ENCODE peak calls at places on chromosomes 7 and 10, in seven cellular contexts. One of them, this sample, is unnamed.

GRCh38 chr10:21732067-21732772 is 198.2 kb downstream of the MLLT10 start:
- DNase-seq in tibial artery: no peak
- DNase-seq in heart right ventricle: peak; percentile 49
- DNase-seq in HepG2: peak; percentile 50
- DNase-seq in MM.1S: peak; percentile 45
- DNase-seq in CD4-positive, CD25-positive, alpha-beta regulatory T cell: no peak
- DNase-seq in CD8-positive, alpha-beta T cell: peak; percentile 52
- DNase-seq in this sample: no peak

GRCh38 chr10:85490431-85490830 is 876.2 kb downstream of the GRID1 start:
- DNase-seq in tibial artery: no peak
- DNase-seq in heart right ventricle: no peak
- DNase-seq in HepG2: no peak
- DNase-seq in MM.1S: no peak
- DNase-seq in CD4-positive, CD25-positive, alpha-beta regulatory T cell: no peak
- DNase-seq in CD8-positive, alpha-beta T cell: no peak
- DNase-seq in this sample: no peak

GRCh38 chr7:121366852-121367431 is 29.2 kb downstream of the FAM3C start:
- DNase-seq in tibial artery: no peak
- DNase-seq in heart right ventricle: no peak
- DNase-seq in HepG2: peak; percentile 18
- DNase-seq in MM.1S: peak; percentile 45
- DNase-seq in CD4-positive, CD25-positive, alpha-beta regulatory T cell: peak; percentile 56
- DNase-seq in CD8-positive, alpha-beta T cell: no peak
- DNase-seq in this sample: no peak

GRCh38 chr10:24762966-24763623 is 39.4 kb upstream of the ARHGAP21 start:
- DNase-seq in tibial artery: no peak
- DNase-seq in heart right ventricle: no peak
- DNase-seq in HepG2: peak; percentile 64
- DNase-seq in MM.1S: no peak
- DNase-seq in CD4-positive, CD25-positive, alpha-beta regulatory T cell: no peak
- DNase-seq in CD8-positive, alpha-beta T cell: no peak
- DNase-seq in this sample: no peak

GRCh38 chr7:140596751-140597424 is 43.7 kb downstream of the DENND2A start:
- DNase-seq in tibial artery: no peak
- DNase-seq in heart right ventricle: no peak
- DNase-seq in HepG2: no peak
- DNase-seq in MM.1S: no peak
- DNase-seq in CD4-positive, CD25-positive, alpha-beta regulatory T cell: no peak
- DNase-seq in CD8-positive, alpha-beta T cell: no peak
- DNase-seq in this sample: no peak

GRCh38 chr7:158525648-158526484 is 61.8 kb downstream of the PTPRN2 start:
- DNase-seq in tibial artery: no peak
- DNase-seq in heart right ventricle: no peak
- DNase-seq in HepG2: no peak
- DNase-seq in MM.1S: no peak
- DNase-seq in CD4-positive, CD25-positive, alpha-beta regulatory T cell: no peak
- DNase-seq in CD8-positive, alpha-beta T cell: no peak
- DNase-seq in this sample: no peak

GRCh38 chr10:124180947-124181549 is 87.7 kb upstream of the CHST15 start:
- DNase-seq in tibial artery: no peak
- DNase-seq in heart right ventricle: no peak
- DNase-seq in HepG2: no peak
- DNase-seq in MM.1S: no peak
- DNase-seq in CD4-positive, CD25-positive, alpha-beta regulatory T cell: no peak
- DNase-seq in CD8-positive, alpha-beta T cell: no peak
- DNase-seq in this sample: no peak

GRCh38 chr10:28393956-28394568 is 91.2 kb upstream of the MPP7 start:
- DNase-seq in tibial artery: peak; percentile 54
- DNase-seq in heart right ventricle: peak; percentile 45
- DNase-seq in HepG2: peak; percentile 49
- DNase-seq in MM.1S: peak; percentile 46
- DNase-seq in CD4-positive, CD25-positive, alpha-beta regulatory T cell: peak; percentile 59
- DNase-seq in CD8-positive, alpha-beta T cell: peak; percentile 60
- DNase-seq in this sample: peak; percentile 78

GRCh38 chr10:90435296-90435695 is 422.5 kb downstream of the HTR7 start:
- DNase-seq in tibial artery: no peak
- DNase-seq in heart right ventricle: no peak
- DNase-seq in HepG2: no peak
- DNase-seq in MM.1S: no peak
- DNase-seq in CD4-positive, CD25-positive, alpha-beta regulatory T cell: no peak
- DNase-seq in CD8-positive, alpha-beta T cell: no peak
- DNase-seq in this sample: no peak

GRCh38 chr10:52063159-52063558 is 250.9 kb upstream of the DKK1 start:
- DNase-seq in tibial artery: no peak
- DNase-seq in heart right ventricle: no peak
- DNase-seq in HepG2: no peak
- DNase-seq in MM.1S: no peak
- DNase-seq in CD4-positive, CD25-positive, alpha-beta regulatory T cell: no peak
- DNase-seq in CD8-positive, alpha-beta T cell: no peak
- DNase-seq in this sample: no peak

GRCh38 chr7:44533301-44534055 is 7.7 kb downstream of the NPC1L1 start:
- DNase-seq in tibial artery: no peak
- DNase-seq in heart right ventricle: no peak
- DNase-seq in HepG2: no peak
- DNase-seq in MM.1S: no peak
- DNase-seq in CD4-positive, CD25-positive, alpha-beta regulatory T cell: no peak
- DNase-seq in CD8-positive, alpha-beta T cell: no peak
- DNase-seq in this sample: no peak

DNA sequence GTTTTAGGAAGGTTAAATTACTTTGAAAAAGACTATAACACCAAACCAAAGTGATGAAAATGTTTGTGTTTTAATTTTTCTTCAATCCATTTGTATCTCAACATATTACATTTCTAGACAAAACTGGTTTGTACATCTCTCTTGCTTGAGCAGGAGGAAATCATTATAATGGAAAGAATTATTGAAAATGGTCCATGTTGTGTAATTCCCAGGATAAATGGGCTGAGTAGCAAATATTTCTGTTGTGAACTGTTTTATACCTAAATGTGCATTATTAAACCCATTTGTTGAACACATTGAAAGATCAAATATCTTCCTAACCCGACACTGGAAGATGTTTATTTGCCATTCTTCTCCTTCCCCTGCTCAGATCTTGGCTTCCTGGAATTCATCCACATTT is 14.1 kb upstream of the CDK6 start:
- DNase-seq in tibial artery: no peak
- DNase-seq in heart right ventricle: no peak
- DNase-seq in HepG2: no peak
- DNase-seq in MM.1S: no peak
- DNase-seq in CD4-positive, CD25-positive, alpha-beta regulatory T cell: no peak
- DNase-seq in CD8-positive, alpha-beta T cell: no peak
- DNase-seq in this sample: no peak
- H3K4me1 ChIP-seq in tibial artery: peaks cover 4% of the 10 kb centered on the region
- H3K4me1 ChIP-seq in heart right ventricle: no peaks in the 10 kb centered on the region
- H3K4me1 ChIP-seq in HepG2: peaks cover 32% of the 10 kb centered on the region
- H3K4me1 ChIP-seq in MM.1S: peaks cover 14% of the 10 kb centered on the region
- H3K4me1 ChIP-seq in CD4-positive, CD25-positive, alpha-beta regulatory T cell: no peaks in the 10 kb centered on the region
- H3K4me1 ChIP-seq in CD8-positive, alpha-beta T cell: no peaks in the 10 kb centered on the region
- H3K4me1 ChIP-seq in this sample: no peaks in the 10 kb centered on the region

GRCh38 chr7:101251871-101252659 is 7.2 kb upstream of the FIS1 start:
- DNase-seq in tibial artery: peak; percentile 97
- DNase-seq in heart right ventricle: peak; percentile 99
- DNase-seq in HepG2: peak; percentile 95
- DNase-seq in MM.1S: peak; percentile 99
- DNase-seq in CD4-positive, CD25-positive, alpha-beta regulatory T cell: peak; percentile 97
- DNase-seq in CD8-positive, alpha-beta T cell: peak; percentile 100
- DNase-seq in this sample: peak; percentile 99
- H3K4me1 ChIP-seq in tibial artery: peaks cover 26% of the 10 kb centered on the region
- H3K4me1 ChIP-seq in heart right ventricle: peaks cover 24% of the 10 kb centered on the region
- H3K4me1 ChIP-seq in HepG2: peaks cover 14% of the 10 kb centered on the region
- H3K4me1 ChIP-seq in MM.1S: no peaks in the 10 kb centered on the region
- H3K4me1 ChIP-seq in CD4-positive, CD25-positive, alpha-beta regulatory T cell: peaks cover 22% of the 10 kb centered on the region
- H3K4me1 ChIP-seq in CD8-positive, alpha-beta T cell: peaks cover 17% of the 10 kb centered on the region
- H3K4me1 ChIP-seq in this sample: peaks cover 3% of the 10 kb centered on the region

GRCh38 chr7:116573541-116573940 is 48.7 kb downstream of the CAV1 start:
- DNase-seq in tibial artery: no peak
- DNase-seq in heart right ventricle: no peak
- DNase-seq in HepG2: no peak
- DNase-seq in MM.1S: no peak
- DNase-seq in CD4-positive, CD25-positive, alpha-beta regulatory T cell: no peak
- DNase-seq in CD8-positive, alpha-beta T cell: no peak
- DNase-seq in this sample: no peak
- H3K4me1 ChIP-seq in tibial artery: peaks cover 32% of the 10 kb centered on the region
- H3K4me1 ChIP-seq in heart right ventricle: peaks cover 48% of the 10 kb centered on the region
- H3K4me1 ChIP-seq in HepG2: no peaks in the 10 kb centered on the region
- H3K4me1 ChIP-seq in MM.1S: peaks cover 23% of the 10 kb centered on the region
- H3K4me1 ChIP-seq in CD4-positive, CD25-positive, alpha-beta regulatory T cell: no peaks in the 10 kb centered on the region
- H3K4me1 ChIP-seq in CD8-positive, alpha-beta T cell: no peaks in the 10 kb centered on the region
- H3K4me1 ChIP-seq in this sample: no peaks in the 10 kb centered on the region

DNA sequence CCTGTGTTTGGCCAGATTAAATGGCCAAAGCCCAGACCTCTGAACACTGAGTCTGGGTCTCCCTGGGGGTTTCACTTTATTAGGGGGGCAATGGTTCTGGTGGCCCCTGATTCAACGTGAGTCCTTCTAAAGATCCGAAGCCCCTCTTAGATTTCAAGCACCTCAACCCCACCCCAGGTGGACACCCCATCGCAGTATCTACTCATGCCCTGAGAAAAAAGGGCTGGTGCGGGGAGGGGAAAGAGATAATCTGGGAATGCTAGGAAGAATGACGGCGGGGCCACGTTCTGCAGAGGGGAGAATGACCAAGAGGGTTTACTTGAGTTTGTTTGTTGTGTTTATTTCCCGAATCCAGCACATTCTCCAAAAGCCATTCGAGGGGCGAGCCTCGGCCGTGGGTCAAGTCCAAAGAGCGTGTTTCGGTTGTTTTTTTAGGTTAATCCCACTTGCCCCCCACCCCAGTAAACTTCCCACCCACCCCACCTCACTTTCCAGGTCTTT is 832 bp downstream of the PDLIM1 start:
- DNase-seq in tibial artery: no peak
- DNase-seq in heart right ventricle: no peak
- DNase-seq in HepG2: no peak
- DNase-seq in MM.1S: no peak
- DNase-seq in CD4-positive, CD25-positive, alpha-beta regulatory T cell: no peak
- DNase-seq in CD8-positive, alpha-beta T cell: no peak
- DNase-seq in this sample: no peak
- H3K4me1 ChIP-seq in tibial artery: peaks cover 53% of the 10 kb centered on the region
- H3K4me1 ChIP-seq in heart right ventricle: peaks cover 62% of the 10 kb centered on the region
- H3K4me1 ChIP-seq in HepG2: peaks cover 61% of the 10 kb centered on the region
- H3K4me1 ChIP-seq in MM.1S: peaks cover 49% of the 10 kb centered on the region
- H3K4me1 ChIP-seq in CD4-positive, CD25-positive, alpha-beta regulatory T cell: peaks cover 8% of the 10 kb centered on the region
- H3K4me1 ChIP-seq in CD8-positive, alpha-beta T cell: peaks cover 4% of the 10 kb centered on the region
- H3K4me1 ChIP-seq in this sample: peaks cover 22% of the 10 kb centered on the region

GRCh38 chr7:39592586-39592985 is 26.4 kb downstream of the YAE1 start:
- DNase-seq in tibial artery: no peak
- DNase-seq in heart right ventricle: no peak
- DNase-seq in HepG2: no peak
- DNase-seq in MM.1S: no peak
- DNase-seq in CD4-positive, CD25-positive, alpha-beta regulatory T cell: no peak
- DNase-seq in CD8-positive, alpha-beta T cell: no peak
- DNase-seq in this sample: no peak
- H3K4me1 ChIP-seq in tibial artery: no peaks in the 10 kb centered on the region
- H3K4me1 ChIP-seq in heart right ventricle: peaks cover 21% of the 10 kb centered on the region
- H3K4me1 ChIP-seq in HepG2: no peaks in the 10 kb centered on the region
- H3K4me1 ChIP-seq in MM.1S: peaks cover 20% of the 10 kb centered on the region
- H3K4me1 ChIP-seq in CD4-positive, CD25-positive, alpha-beta regulatory T cell: peaks cover 20% of the 10 kb centered on the region
- H3K4me1 ChIP-seq in CD8-positive, alpha-beta T cell: peaks cover 10% of the 10 kb centered on the region
- H3K4me1 ChIP-seq in this sample: no peaks in the 10 kb centered on the region

GRCh38 chr10:70232155-70232858 is 922 bp downstream of the PPA1 start:
- DNase-seq in tibial artery: no peak
- DNase-seq in heart right ventricle: peak; percentile 56
- DNase-seq in HepG2: peak; percentile 71
- DNase-seq in MM.1S: peak; percentile 39
- DNase-seq in CD4-positive, CD25-positive, alpha-beta regulatory T cell: peak; percentile 28
- DNase-seq in CD8-positive, alpha-beta T cell: peak; percentile 40
- DNase-seq in this sample: peak; percentile 83

GRCh38 chr10:70227548-70228320 is 5.5 kb downstream of the PPA1 start:
- DNase-seq in tibial artery: no peak
- DNase-seq in heart right ventricle: no peak
- DNase-seq in HepG2: peak; percentile 20
- DNase-seq in MM.1S: no peak
- DNase-seq in CD4-positive, CD25-positive, alpha-beta regulatory T cell: no peak
- DNase-seq in CD8-positive, alpha-beta T cell: no peak
- DNase-seq in this sample: peak; percentile 81

GRCh38 chr10:70223728-70224127 is 9.5 kb downstream of the PPA1 start:
- DNase-seq in tibial artery: no peak
- DNase-seq in heart right ventricle: no peak
- DNase-seq in HepG2: no peak
- DNase-seq in MM.1S: no peak
- DNase-seq in CD4-positive, CD25-positive, alpha-beta regulatory T cell: no peak
- DNase-seq in CD8-positive, alpha-beta T cell: no peak
- DNase-seq in this sample: no peak

GRCh38 chr10:70232859-70233108 is 445 bp downstream of the PPA1 start:
- DNase-seq in tibial artery: no peak
- DNase-seq in heart right ventricle: no peak
- DNase-seq in HepG2: no peak
- DNase-seq in MM.1S: no peak
- DNase-seq in CD4-positive, CD25-positive, alpha-beta regulatory T cell: no peak
- DNase-seq in CD8-positive, alpha-beta T cell: no peak
- DNase-seq in this sample: no peak

DNA sequence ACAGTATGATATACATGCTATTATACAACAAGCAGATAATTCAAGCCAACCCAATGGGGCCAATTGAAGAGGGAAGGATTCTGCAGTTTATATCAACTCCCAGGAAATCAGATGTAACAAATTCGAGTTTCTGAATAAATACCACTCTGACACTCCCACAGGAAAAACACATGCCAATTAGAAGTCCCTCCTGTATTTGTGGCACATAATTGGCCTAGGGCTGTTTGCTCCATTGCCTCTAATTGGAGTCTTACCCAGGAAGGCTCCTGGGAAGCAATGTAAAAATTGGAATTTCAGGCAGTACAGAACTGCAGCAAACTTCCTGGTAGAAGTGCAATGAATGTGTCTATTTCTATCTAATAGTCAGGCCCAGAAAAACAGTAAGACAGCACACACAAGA is 4.7 kb downstream of the PPA1 start:
- DNase-seq in tibial artery: no peak
- DNase-seq in heart right ventricle: no peak
- DNase-seq in HepG2: no peak
- DNase-seq in MM.1S: no peak
- DNase-seq in CD4-positive, CD25-positive, alpha-beta regulatory T cell: no peak
- DNase-seq in CD8-positive, alpha-beta T cell: no peak
- DNase-seq in this sample: no peak
- H3K4me1 ChIP-seq in tibial artery: peaks cover 15% of the 10 kb centered on the region
- H3K4me1 ChIP-seq in heart right ventricle: peaks cover 47% of the 10 kb centered on the region
- H3K4me1 ChIP-seq in HepG2: peaks cover 65% of the 10 kb centered on the region
- H3K4me1 ChIP-seq in MM.1S: peaks cover 58% of the 10 kb centered on the region
- H3K4me1 ChIP-seq in CD4-positive, CD25-positive, alpha-beta regulatory T cell: peaks cover 25% of the 10 kb centered on the region
- H3K4me1 ChIP-seq in CD8-positive, alpha-beta T cell: peaks cover 9% of the 10 kb centered on the region
- H3K4me1 ChIP-seq in this sample: no peaks in the 10 kb centered on the region

GRCh38 chr10:110529596-110530011 is 31.9 kb downstream of the DUSP5 start:
- DNase-seq in tibial artery: no peak
- DNase-seq in heart right ventricle: no peak
- DNase-seq in HepG2: no peak
- DNase-seq in MM.1S: no peak
- DNase-seq in CD4-positive, CD25-positive, alpha-beta regulatory T cell: no peak
- DNase-seq in CD8-positive, alpha-beta T cell: peak; percentile 38
- DNase-seq in this sample: no peak
- H3K4me1 ChIP-seq in tibial artery: peaks cover 7% of the 10 kb centered on the region
- H3K4me1 ChIP-seq in heart right ventricle: peaks cover 16% of the 10 kb centered on the region
- H3K4me1 ChIP-seq in HepG2: peaks cover 36% of the 10 kb centered on the region
- H3K4me1 ChIP-seq in MM.1S: peaks cover 41% of the 10 kb centered on the region
- H3K4me1 ChIP-seq in CD4-positive, CD25-positive, alpha-beta regulatory T cell: peaks cover 22% of the 10 kb centered on the region
- H3K4me1 ChIP-seq in CD8-positive, alpha-beta T cell: peaks cover 16% of the 10 kb centered on the region
- H3K4me1 ChIP-seq in this sample: no peaks in the 10 kb centered on the region

GRCh38 chr10:23610626-23611307 is 171.9 kb downstream of the OTUD1 start:
- DNase-seq in tibial artery: no peak
- DNase-seq in heart right ventricle: no peak
- DNase-seq in HepG2: no peak
- DNase-seq in MM.1S: no peak
- DNase-seq in CD4-positive, CD25-positive, alpha-beta regulatory T cell: no peak
- DNase-seq in CD8-positive, alpha-beta T cell: no peak
- DNase-seq in this sample: no peak
- H3K4me1 ChIP-seq in tibial artery: no peaks in the 10 kb centered on the region
- H3K4me1 ChIP-seq in heart right ventricle: peaks cover 5% of the 10 kb centered on the region
- H3K4me1 ChIP-seq in HepG2: no peaks in the 10 kb centered on the region
- H3K4me1 ChIP-seq in MM.1S: no peaks in the 10 kb centered on the region
- H3K4me1 ChIP-seq in CD4-positive, CD25-positive, alpha-beta regulatory T cell: no peaks in the 10 kb centered on the region
- H3K4me1 ChIP-seq in CD8-positive, alpha-beta T cell: no peaks in the 10 kb centered on the region
- H3K4me1 ChIP-seq in this sample: no peaks in the 10 kb centered on the region